ENCODE peak calls at places on chromosome 3, in six cellular contexts. V is A549, X is endothelial cell of umbilical vein, P is HepG2, A is GM12878, I is K562. U is an unnamed sample.

GRCh38 chr3:4776980-4777581 is 202.2 kb upstream of the BHLHE40 start:
- DNase-seq in V (peak), X (peak), P (no peak), A (peak), I (no peak), U (peak)

GRCh38 chr3:48664313-48664644 is 1.6 kb upstream of the CELSR3 start:
- DNase-seq in V (no peak), X (no peak), P (no peak), A (no peak), I (no peak), U (no peak)

GRCh38 chr3:81743096-81744025 is 18.1 kb downstream of the GBE1 start:
- DNase-seq in V (peak), X (peak), P (no peak), A (no peak), I (peak), U (peak)

GRCh38 chr3:120854908-120855526 is 53.0 kb upstream of the STXBP5L start:
- DNase-seq in V (no peak), X (no peak), P (no peak), A (no peak), I (no peak), U (no peak)

GRCh38 chr3:64549869-64550268 is 137.9 kb downstream of the ADAMTS9 start:
- DNase-seq in V (no peak), X (no peak), P (no peak), A (no peak), I (no peak), U (no peak)

GRCh38 chr3:182575941-182576340 is 217.4 kb upstream of the ATP11B start:
- DNase-seq in V (no peak), X (no peak), P (no peak), A (no peak), I (no peak), U (no peak)

GRCh38 chr3:24096695-24097290 is 151.7 kb downstream of the NR1D2 start:
- DNase-seq in V (no peak), X (no peak), P (no peak), A (no peak), I (no peak), U (no peak)

GRCh38 chr3:173584834-173585831 is 187.6 kb downstream of the NLGN1 start:
- DNase-seq in V (no peak), X (peak), P (no peak), A (no peak), I (no peak), U (no peak)

GRCh38 chr3:12483364-12483763 is 916 bp upstream of the TSEN2 start:
- DNase-seq in V (no peak), X (no peak), P (no peak), A (no peak), I (no peak), U (no peak)

GRCh38 chr3:106068386-106068785 is 199.6 kb upstream of the CBLB start:
- DNase-seq in V (no peak), X (peak), P (no peak), A (no peak), I (no peak), U (no peak)

GRCh38 chr3:33919312-33919711 is 120.9 kb downstream of the PDCD6IP start:
- DNase-seq in V (no peak), X (no peak), P (no peak), A (no peak), I (no peak), U (no peak)

GRCh38 chr3:17052348-17052747 is 167.6 kb downstream of the PLCL2 start:
- DNase-seq in V (no peak), X (no peak), P (no peak), A (no peak), I (no peak), U (no peak)

GRCh38 chr3:25384471-25384870 is 43.6 kb upstream of the RARB start:
- DNase-seq in V (no peak), X (no peak), P (no peak), A (no peak), I (no peak), U (no peak)

GRCh38 chr3:64345351-64345750 is 120.1 kb upstream of the PRICKLE2 start:
- DNase-seq in V (no peak), X (no peak), P (no peak), A (no peak), I (no peak), U (no peak)

GRCh38 chr3:9302425-9303181 is 53.2 kb upstream of the SRGAP3 start:
- DNase-seq in V (peak), X (peak), P (peak), A (no peak), I (peak), U (peak)

GRCh38 chr3:3127432-3128010 is 781 bp downstream of the TRNT1 start:
- DNase-seq in V (peak), X (no peak), P (peak), A (no peak), I (peak), U (peak)

GRCh38 chr3:134709563-134710312 is 58.9 kb upstream of the KY start:
- DNase-seq in V (no peak), X (no peak), P (no peak), A (no peak), I (no peak), U (no peak)

GRCh38 chr3:57961828-57962447 is 46.3 kb upstream of the FLNB start:
- DNase-seq in V (no peak), X (peak), P (peak), A (no peak), I (peak), U (peak)

GRCh38 chr3:132222868-132223538 is 94.2 kb upstream of the ACP3 start:
- DNase-seq in V (no peak), X (no peak), P (no peak), A (no peak), I (no peak), U (no peak)

GRCh38 chr3:168094877-168095610 is 680 bp downstream of the GOLIM4 start:
- DNase-seq in V (peak), X (peak), P (peak), A (peak), I (peak), U (peak)

GRCh38 chr3:49567406-49567805 is 13.1 kb downstream of the BSN start:
- DNase-seq in V (no peak), X (no peak), P (no peak), A (no peak), I (no peak), U (no peak)

GRCh38 chr3:6568999-6569493 is 291.9 kb upstream of the GRM7 start:
- DNase-seq in V (no peak), X (no peak), P (no peak), A (no peak), I (no peak), U (no peak)

GRCh38 chr3:32780735-32781210 is 37.0 kb upstream of the TRIM71 start:
- DNase-seq in V (no peak), X (no peak), P (peak), A (no peak), I (peak), U (peak)

GRCh38 chr3:175199961-175200360 is 340.8 kb downstream of the NAALADL2 start:
- DNase-seq in V (no peak), X (no peak), P (no peak), A (no peak), I (no peak), U (no peak)

GRCh38 chr3:7328339-7328738 is 467.4 kb downstream of the GRM7 start:
- DNase-seq in V (no peak), X (no peak), P (no peak), A (no peak), I (no peak), U (no peak)

GRCh38 chr3:66808891-66809578 is 189.1 kb upstream of the KBTBD8 start:
- DNase-seq in V (no peak), X (peak), P (peak), A (no peak), I (no peak), U (no peak)

GRCh38 chr3:159856496-159857098 is 132.0 kb upstream of the IL12A start:
- DNase-seq in V (no peak), X (peak), P (no peak), A (no peak), I (no peak), U (no peak)

GRCh38 chr3:188796122-188796631 is 375.6 kb upstream of the TPRG1 start:
- DNase-seq in V (no peak), X (peak), P (no peak), A (no peak), I (no peak), U (peak)

GRCh38 chr3:160929595-160929994 is 173.6 kb downstream of the PPM1L start:
- DNase-seq in V (no peak), X (peak), P (no peak), A (no peak), I (no peak), U (no peak)

GRCh38 chr3:170163956-170164645 is 17.4 kb downstream of the PHC3 start:
- DNase-seq in V (no peak), X (no peak), P (no peak), A (no peak), I (no peak), U (no peak)

GRCh38 chr3:170162052-170162451 is 19.5 kb downstream of the PHC3 start:
- DNase-seq in V (no peak), X (no peak), P (no peak), A (no peak), I (no peak), U (no peak)

GRCh38 chr3:170159933-170160332 is 21.6 kb downstream of the PHC3 start:
- DNase-seq in V (no peak), X (no peak), P (no peak), A (no peak), I (no peak), U (no peak)

GRCh38 chr3:170164720-170165119 is 16.8 kb downstream of the PHC3 start:
- DNase-seq in V (no peak), X (no peak), P (no peak), A (no peak), I (no peak), U (no peak)

DNA sequence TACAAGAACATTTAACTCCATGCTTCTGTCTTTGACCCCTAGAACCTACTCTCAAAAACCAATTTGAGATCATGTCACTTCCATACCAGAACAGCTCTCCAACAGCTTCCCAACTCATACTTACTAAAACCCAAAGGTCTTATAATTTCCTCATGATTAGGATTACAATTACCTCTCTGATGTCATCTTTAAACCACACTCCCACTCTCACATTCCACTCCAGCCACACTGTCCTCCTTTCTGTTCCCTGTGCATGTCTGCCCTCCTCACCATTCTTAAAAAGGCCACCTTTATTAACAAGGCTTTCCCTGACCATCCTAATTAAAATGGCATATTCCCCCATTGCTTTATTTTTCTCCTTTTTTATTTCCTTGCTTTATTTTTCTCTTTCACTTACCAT is 18.9 kb downstream of the PHC3 start:
- DNase-seq in V (no peak), X (no peak), P (no peak), A (no peak), I (no peak), U (no peak)
- TF ChIP-seq MYC in V (no peak), X (no peak), P (no peak), A (no peak), I (no peak), U (no peak)

DNA sequence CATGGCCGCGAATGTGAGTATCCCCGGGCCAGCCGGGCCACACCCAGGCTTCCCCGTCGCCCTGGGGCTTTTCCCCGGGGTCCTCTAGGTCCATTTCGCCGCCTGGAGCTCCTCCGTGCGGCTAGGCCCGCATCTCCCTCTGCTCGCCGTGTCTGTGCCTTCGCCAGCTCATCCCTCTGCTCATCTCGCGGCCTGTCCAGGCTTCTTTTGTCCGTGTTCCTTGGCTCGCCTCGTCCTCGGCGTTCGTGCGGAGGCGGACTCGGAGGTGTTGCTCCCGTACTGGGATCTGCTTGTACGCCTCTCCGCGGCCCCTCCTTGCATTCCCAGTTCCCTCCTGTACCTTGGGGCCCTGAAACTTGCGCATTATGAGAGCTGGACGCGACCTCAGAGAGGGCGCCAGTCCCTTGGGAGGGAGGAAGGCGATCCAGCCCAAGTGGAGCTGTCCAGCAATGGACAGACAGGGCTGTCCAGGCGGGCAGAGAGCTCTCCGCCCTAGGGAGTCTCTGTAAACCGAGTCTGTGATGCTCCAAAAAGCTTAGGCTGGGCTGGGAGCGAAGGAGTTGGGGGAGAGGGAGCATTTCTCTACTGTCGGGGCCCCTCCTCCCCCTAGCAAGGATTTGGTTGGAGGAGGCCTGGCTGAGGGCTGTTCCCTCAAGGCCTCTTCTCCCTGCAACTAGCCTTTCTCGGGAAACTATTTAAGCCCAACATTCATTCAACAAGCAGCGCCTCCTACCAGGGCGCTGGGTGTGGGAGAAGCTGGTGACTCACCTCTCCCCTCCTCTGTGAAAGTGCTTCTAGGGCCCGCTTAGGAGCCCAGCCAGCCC is 553 bp downstream of the TMEM43 start:
- DNase-seq in V (peak), X (peak), P (peak), A (no peak), I (peak), U (peak)
- TF ChIP-seq MYC in V (no peak), X (no peak), P (peak), A (no peak), I (no peak), U (no peak)

DNA sequence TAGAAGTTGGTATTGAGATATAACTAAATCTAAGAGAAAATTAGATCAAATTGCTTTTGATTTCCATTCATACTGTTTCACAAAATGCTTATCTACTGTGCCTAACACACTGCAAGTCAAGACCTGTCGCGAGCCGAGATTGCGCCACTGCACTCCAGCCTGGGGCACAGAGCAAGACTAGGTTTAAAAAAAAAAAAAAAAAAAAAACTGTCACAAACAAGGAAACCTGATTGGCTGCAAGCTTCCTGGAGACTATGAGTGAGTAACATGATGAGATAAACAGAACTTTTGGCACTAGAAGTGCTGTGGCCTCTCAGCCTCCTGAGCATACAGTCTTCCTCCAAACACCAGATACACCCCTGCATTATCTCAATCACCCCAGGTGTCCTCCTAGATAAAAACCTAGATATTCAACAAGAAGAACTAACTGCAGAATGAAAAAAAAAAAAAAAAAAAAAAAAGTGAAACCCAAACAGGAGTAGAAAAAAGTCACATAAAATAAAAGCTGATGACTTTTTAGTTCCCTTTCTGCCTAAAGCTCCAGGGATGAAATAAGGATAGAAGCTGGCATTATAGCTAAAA is 82.6 kb downstream of the P3H2 start:
- DNase-seq in V (peak), X (peak), P (no peak), A (no peak), I (no peak), U (peak)
- TF ChIP-seq MYC in V (no peak), X (no peak), P (no peak), A (no peak), I (no peak), U (no peak)

DNA sequence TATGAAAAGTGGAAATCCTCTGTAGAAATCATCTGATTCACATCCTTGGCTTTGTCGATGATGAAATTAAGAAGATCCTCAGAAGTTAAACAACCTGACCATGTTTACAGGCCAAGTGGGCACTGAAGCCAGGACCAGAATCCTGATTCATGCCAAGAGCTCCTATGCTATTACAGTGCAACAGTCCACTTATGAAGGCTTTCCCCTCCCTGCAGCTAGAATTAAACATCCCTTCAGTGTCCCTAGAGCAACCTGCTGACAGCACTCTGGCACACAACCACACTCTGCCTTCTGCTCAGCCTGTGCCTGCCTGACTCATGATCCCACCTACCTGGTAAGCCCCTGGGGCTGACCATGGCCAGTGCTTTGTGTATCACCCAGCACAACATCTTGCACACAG is 33.8 kb downstream of the TXNRD3 start:
- DNase-seq in V (no peak), X (no peak), P (no peak), A (no peak), I (no peak), U (no peak)
- TF ChIP-seq MYC in V (no peak), X (no peak), P (no peak), A (no peak), I (no peak), U (no peak)

GRCh38 chr3:52299247-52299657 is 11.6 kb downstream of the GLYCTK start:
- DNase-seq in V (no peak), X (no peak), P (no peak), A (no peak), I (no peak), U (no peak)

GRCh38 chr3:52298147-52299098 is 10.8 kb downstream of the GLYCTK start:
- DNase-seq in V (no peak), X (no peak), P (no peak), A (no peak), I (peak), U (no peak)

GRCh38 chr3:52301042-52301441 is 13.4 kb downstream of the GLYCTK start:
- DNase-seq in V (no peak), X (no peak), P (no peak), A (no peak), I (no peak), U (no peak)

GRCh38 chr3:52297242-52298146 is 9.9 kb downstream of the GLYCTK start:
- DNase-seq in V (no peak), X (no peak), P (no peak), A (no peak), I (no peak), U (no peak)

GRCh38 chr3:52299815-52300611 is 12.4 kb downstream of the GLYCTK start:
- DNase-seq in V (no peak), X (peak), P (peak), A (no peak), I (peak), U (peak)
- TF ChIP-seq MYC in V (no peak), X (no peak), P (no peak), A (no peak), I (peak), U (no peak)

DNA sequence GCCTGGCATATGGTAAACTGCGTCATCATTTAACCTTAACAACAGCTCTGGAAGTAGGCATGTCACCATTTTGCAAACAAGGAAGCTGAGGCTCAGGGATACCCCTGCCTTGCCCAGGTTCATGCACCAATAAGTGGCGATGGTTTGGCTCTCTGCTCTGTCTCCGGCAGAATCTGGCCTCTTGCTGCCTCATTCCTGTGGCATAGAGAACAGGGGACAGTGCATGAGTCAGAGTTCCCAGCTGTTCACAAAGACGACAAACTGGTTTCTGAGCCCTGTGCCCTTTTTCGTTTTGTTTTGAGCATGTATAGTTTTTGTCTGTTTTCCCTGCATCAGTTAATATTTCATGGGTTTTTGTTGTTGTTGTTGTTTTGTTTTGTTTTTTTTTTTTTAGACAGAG is 236.8 kb downstream of the OPA1 start:
- DNase-seq in V (no peak), X (no peak), P (no peak), A (no peak), I (no peak), U (no peak)
- TF ChIP-seq MYC in V (no peak), X (no peak), P (no peak), A (no peak), I (no peak), U (no peak)

DNA sequence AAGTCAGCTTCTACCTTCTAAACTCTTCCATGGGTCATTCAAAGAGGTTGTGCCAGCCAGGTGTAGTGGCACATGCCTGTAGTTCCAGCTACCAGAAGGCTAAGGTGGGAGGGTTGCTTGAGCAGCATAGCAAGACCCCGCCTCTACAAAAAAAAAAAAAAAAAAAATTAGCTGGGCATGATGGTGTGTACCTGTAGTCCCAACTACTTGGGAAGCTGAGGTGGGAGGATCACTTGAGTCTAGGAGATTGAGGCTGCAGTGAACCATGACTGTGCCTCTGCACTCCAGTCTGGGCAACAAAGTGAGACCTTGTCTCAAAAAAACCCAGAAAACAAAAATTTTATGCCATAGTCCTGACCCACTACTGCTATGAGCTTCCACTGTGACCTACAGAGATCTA is 126.8 kb downstream of the MDFIC2 start:
- DNase-seq in V (no peak), X (no peak), P (no peak), A (no peak), I (no peak), U (no peak)
- TF ChIP-seq MYC in V (no peak), X (no peak), P (no peak), A (no peak), I (no peak), U (no peak)

U was measured in NB4.